ENCODE peak calls at places on chromosomes 2 and 18, in nine cellular contexts. H is neuronal stem cell; I is IMR-90; B is naive thymus-derived CD4-positive, alpha-beta T cell; C is K562; E is aorta; K is adrenal gland; Z is spleen; F is fibroblast of lung. R is an unnamed sample. For H3K36me3 and H3K4me1, the result is how much of the 10 kb centered on the place peaks cover.

GRCh38 chr2:181683518-181684453 is 3.5 kb upstream of the NEUROD1 start:
- DNase-seq in C (no peak), I (peak), B (no peak), E (no peak), H (peak), K (no peak), F (peak), Z (no peak), R (no peak)

GRCh38 chr2:63488118-63488713 is 100.1 kb downstream of the WDPCP start:
- DNase-seq in Z (no peak), C (peak), K (peak), H (peak), I (peak), E (no peak), F (peak), B (no peak), R (no peak)

GRCh38 chr2:240250150-240250984 is 109.9 kb upstream of the OTOS start:
- DNase-seq in H (no peak), K (no peak), E (no peak), C (no peak), Z (no peak), B (no peak), I (no peak), F (no peak), R (no peak)

GRCh38 chr2:59196511-59196910 is 955.4 kb upstream of the FANCL start:
- DNase-seq in H (no peak), B (no peak), K (no peak), F (no peak), I (peak), C (no peak), E (no peak), Z (no peak), R (no peak)

GRCh38 chr2:98036349-98037000 is 40.7 kb upstream of the TMEM131 start:
- DNase-seq in C (no peak), K (no peak), I (no peak), H (no peak), E (no peak), Z (no peak), F (no peak), B (no peak), R (no peak)

GRCh38 chr2:126836761-126837679 is 61.7 kb upstream of the TEX51 start:
- DNase-seq in B (no peak), K (no peak), C (no peak), Z (peak), H (no peak), I (no peak), E (no peak), F (no peak), R (no peak)

GRCh38 chr2:227890495-227891079 is 19.2 kb downstream of the DAW1 start:
- DNase-seq in F (peak), E (no peak), H (peak), K (no peak), I (peak), C (peak), B (no peak), Z (no peak), R (no peak)

GRCh38 chr2:207512356-207512755 is 17.4 kb upstream of the CREB1 start:
- DNase-seq in E (no peak), C (no peak), I (no peak), K (no peak), B (no peak), F (no peak), H (no peak), Z (no peak), R (no peak)

GRCh38 chr2:196171946-196172345 is 568 bp upstream of the STK17B start:
- DNase-seq in C (no peak), H (no peak), F (no peak), E (no peak), I (no peak), B (no peak), Z (no peak), K (no peak), R (no peak)

GRCh38 chr2:69645026-69645425 is 1.5 kb upstream of the AAK1 start:
- DNase-seq in C (peak), Z (no peak), K (no peak), H (no peak), B (peak), F (no peak), E (no peak), I (no peak), R (no peak)

GRCh38 chr2:134401789-134402188 is 147.9 kb downstream of the MGAT5 start:
- DNase-seq in E (no peak), Z (no peak), I (no peak), B (no peak), F (no peak), H (no peak), K (no peak), C (no peak), R (no peak)

GRCh38 chr18:12032786-12033642 is 51.7 kb downstream of the IMPA2 start:
- DNase-seq in B (no peak), H (no peak), I (peak), F (peak), C (no peak), K (peak), E (no peak), Z (no peak), R (no peak)

GRCh38 chr2:27123302-27124150 is at the start of gene ABHD1:
- DNase-seq in H (no peak), Z (peak), E (peak), I (no peak), K (peak), F (peak), C (peak), B (peak), R (peak)

GRCh38 chr18:74679679-74680076 is 82.0 kb downstream of the ZNF407 start:
- DNase-seq in C (no peak), H (no peak), E (no peak), I (no peak), Z (no peak), K (no peak), B (no peak), F (no peak), R (no peak)

GRCh38 chr18:9659499-9660387 is 45.4 kb upstream of the PPP4R1 start:
- DNase-seq in F (no peak), C (no peak), B (no peak), E (no peak), K (no peak), I (no peak), Z (no peak), H (no peak), R (no peak)

GRCh38 chr2:62287895-62288589 is 92.1 kb downstream of the B3GNT2 start:
- DNase-seq in F (peak), Z (no peak), H (no peak), K (peak), C (peak), I (no peak), E (peak), B (no peak), R (peak)

GRCh38 chr18:78459646-78460045 is 520.0 kb upstream of the SALL3 start:
- DNase-seq in C (no peak), K (no peak), B (no peak), F (no peak), I (no peak), Z (no peak), H (no peak), E (no peak), R (no peak)

GRCh38 chr2:68255736-68256450 is 3.6 kb upstream of the PPP3R1 start:
- DNase-seq in K (no peak), B (no peak), Z (no peak), H (no peak), F (peak), C (no peak), E (no peak), I (peak), R (no peak)

GRCh38 chr2:197126630-197127029 is 183.9 kb downstream of the ANKRD44 start:
- DNase-seq in B (no peak), C (no peak), I (no peak), K (no peak), H (no peak), E (no peak), F (no peak), Z (no peak), R (no peak)

GRCh38 chr2:227889336-227889735 is 17.9 kb downstream of the DAW1 start:
- DNase-seq in I (no peak), B (no peak), K (no peak), E (no peak), Z (no peak), H (no peak), C (no peak), F (no peak), R (no peak)

GRCh38 chr2:233414273-233414654 is 60.0 kb downstream of the DGKD start:
- DNase-seq in K (no peak), F (peak), H (no peak), I (peak), C (no peak), B (no peak), E (no peak), Z (no peak), R (no peak)

GRCh38 chr18:50986360-50987087 is 18.7 kb downstream of the ELAC1 start:
- DNase-seq in Z (no peak), K (no peak), F (peak), I (peak), B (no peak), C (no peak), H (no peak), E (no peak), R (no peak)

GRCh38 chr18:78979058-78979680 is 449 bp upstream of the SALL3 start:
- DNase-seq in E (no peak), Z (no peak), I (no peak), B (no peak), F (peak), H (no peak), C (no peak), K (no peak), R (no peak)

GRCh38 chr2:167345559-167345958 is 457.3 kb downstream of the XIRP2 start:
- DNase-seq in C (no peak), H (no peak), B (no peak), I (no peak), F (no peak), K (no peak), Z (no peak), E (no peak), R (no peak)

GRCh38 chr2:38671303-38671702 is 5.4 kb downstream of the GALM start:
- DNase-seq in H (no peak), B (no peak), C (no peak), Z (no peak), F (no peak), E (no peak), K (no peak), I (no peak), R (no peak)

GRCh38 chr18:13136056-13136688 is 82.4 kb upstream of the LDLRAD4 start:
- DNase-seq in Z (peak), I (no peak), H (peak), C (no peak), K (no peak), F (peak), B (peak), E (no peak), R (peak)

GRCh38 chr18:23232331-23232730 is 97.0 kb downstream of the CABLES1 start:
- DNase-seq in Z (no peak), H (no peak), F (no peak), K (no peak), E (no peak), I (no peak), C (no peak), B (no peak), R (no peak)

GRCh38 chr18:75840131-75840530 is 412.6 kb upstream of the SMIM21 start:
- DNase-seq in C (no peak), I (no peak), Z (no peak), F (no peak), E (no peak), B (no peak), K (no peak), H (no peak), R (no peak)

GRCh38 chr2:28652217-28652616 is 99.4 kb upstream of the PPP1CB start:
- DNase-seq in E (no peak), Z (no peak), H (no peak), I (peak), B (no peak), K (no peak), F (peak), C (no peak), R (no peak)

GRCh38 chr2:143852748-143853147 is 667.2 kb downstream of the ZEB2 start:
- DNase-seq in C (peak), H (no peak), I (no peak), E (no peak), B (no peak), F (no peak), Z (no peak), K (no peak), R (no peak)

GRCh38 chr18:32300914-32301313 is 111.1 kb downstream of the MEP1B start:
- DNase-seq in K (no peak), C (no peak), Z (no peak), H (no peak), F (peak), I (peak), E (no peak), B (no peak), R (no peak)

GRCh38 chr2:232329716-232330067 is 48.9 kb upstream of the ALPP start:
- DNase-seq in H (no peak), B (no peak), C (no peak), I (no peak), Z (peak), E (no peak), K (no peak), F (no peak), R (no peak)

GRCh38 chr2:219122197-219122965 is 38.2 kb downstream of the NHEJ1 start:
- DNase-seq in H (no peak), B (no peak), K (no peak), I (no peak), Z (no peak), E (no peak), C (no peak), F (peak), R (no peak)

GRCh38 chr2:64157792-64158191 is 13.6 kb upstream of the PELI1 start:
- DNase-seq in E (no peak), B (no peak), F (peak), K (no peak), H (no peak), C (no peak), I (peak), Z (no peak), R (no peak)

GRCh38 chr2:7041421-7041820 is 124.2 kb downstream of the RNF144A start:
- DNase-seq in E (no peak), H (no peak), C (no peak), I (no peak), K (no peak), B (no peak), Z (no peak), F (no peak), R (no peak)
- H3K36me3 ChIP-seq in E (under half), H (half or more), C (under half), I (under half), K (under half), B (under half), Z (under half), F (under half), R (under half)

GRCh38 chr18:48831113-48831759 is 119.5 kb downstream of the SMAD7 start:
- DNase-seq in I (no peak), H (no peak), Z (peak), K (peak), F (no peak), B (no peak), C (no peak), E (peak), R (peak)
- H3K4me1 ChIP-seq in I (under half), H (under half), Z (under half), K (half or more), F (under half), B (half or more), C (under half), E (under half), R (under half)

GRCh38 chr2:236690726-236691125 is 121.1 kb downstream of the ACKR3 start:
- DNase-seq in E (no peak), H (no peak), Z (no peak), B (no peak), I (no peak), C (no peak), K (no peak), F (no peak), R (no peak)
- H3K27ac ChIP-seq in E (no peak), H (no peak), Z (no peak), B (no peak), I (no peak), C (no peak), K (no peak), F (no peak), R (no peak)

GRCh38 chr2:160168878-160169277 is 31.2 kb downstream of the ITGB6 start:
- DNase-seq in F (no peak), E (no peak), H (no peak), K (no peak), C (no peak), I (no peak), Z (no peak), B (no peak), R (no peak)

GRCh38 chr2:160167089-160167488 is 33.0 kb downstream of the ITGB6 start:
- DNase-seq in Z (no peak), E (no peak), F (no peak), C (no peak), B (no peak), K (no peak), I (no peak), H (no peak), R (no peak)

GRCh38 chr2:160165996-160166395 is 34.1 kb downstream of the ITGB6 start:
- DNase-seq in K (no peak), C (no peak), H (no peak), I (no peak), Z (no peak), B (no peak), F (no peak), E (no peak), R (no peak)

GRCh38 chr2:160165095-160165494 is 35.0 kb downstream of the ITGB6 start:
- DNase-seq in I (no peak), E (no peak), F (no peak), C (no peak), B (no peak), H (no peak), K (no peak), Z (no peak), R (no peak)

GRCh38 chr2:160169401-160169918 is 30.6 kb downstream of the ITGB6 start:
- DNase-seq in K (no peak), E (no peak), F (no peak), Z (no peak), I (no peak), H (no peak), C (no peak), B (no peak), R (no peak)
- H3K36me3 ChIP-seq in K (under half), E (under half), F (under half), Z (under half), I (under half), H (under half), C (under half), B (under half), R (under half)

GRCh38 chr2:130727286-130727924 is 1.5 kb upstream of the GPR148 start:
- DNase-seq in I (peak), F (peak), Z (peak), C (peak), K (peak), B (peak), H (peak), E (peak), R (peak)

GRCh38 chr2:130728007-130728454 is 839 bp upstream of the GPR148 start:
- DNase-seq in K (peak), Z (peak), I (no peak), B (peak), E (no peak), F (peak), C (peak), H (no peak), R (no peak)

GRCh38 chr2:130728549-130729310 is at the start of gene GPR148:
- DNase-seq in E (no peak), K (no peak), F (no peak), Z (peak), C (no peak), H (no peak), I (no peak), B (no peak), R (no peak)

GRCh38 chr2:130724455-130724854 is 4.4 kb upstream of the GPR148 start:
- DNase-seq in I (no peak), F (no peak), H (no peak), B (no peak), E (no peak), Z (no peak), C (no peak), K (no peak), R (no peak)

GRCh38 chr2:130726614-130727180 is 2.2 kb upstream of the GPR148 start:
- DNase-seq in H (no peak), E (no peak), Z (peak), I (no peak), K (no peak), C (no peak), B (no peak), F (no peak), R (no peak)
- H3K4me1 ChIP-seq in H (under half), E (under half), Z (under half), I (under half), K (under half), C (under half), B (under half), F (under half), R (under half)

DNA sequence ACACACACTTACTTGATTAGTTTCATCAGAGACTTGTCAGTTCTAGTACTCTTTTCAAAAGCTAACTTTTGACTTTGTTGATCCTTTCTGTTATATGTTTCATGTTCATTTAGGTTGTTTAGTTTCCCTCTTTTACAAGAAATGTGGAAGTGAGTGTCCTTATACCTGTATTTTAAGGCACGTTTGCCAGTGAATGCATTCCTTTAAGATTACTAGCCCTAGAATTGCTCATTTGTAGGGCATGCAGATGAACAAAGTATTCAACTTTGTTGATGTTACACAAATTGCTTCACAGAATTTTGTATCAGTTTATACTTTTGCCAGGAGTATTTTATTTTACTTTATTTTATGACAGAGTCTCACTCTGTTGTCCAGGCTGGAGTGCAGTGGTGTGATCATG is 6.3 kb downstream of the IL1RL2 start:
- DNase-seq in F (peak), Z (no peak), B (no peak), I (peak), E (no peak), H (no peak), C (no peak), K (no peak), R (no peak)
- H3K27ac ChIP-seq in F (no peak), Z (no peak), B (no peak), I (peak), E (no peak), H (no peak), C (no peak), K (no peak), R (no peak)

GRCh38 chr2:161208527-161209139 is 48.4 kb downstream of the TANK start:
- DNase-seq in I (peak), C (peak), F (peak), Z (no peak), K (peak), B (no peak), H (no peak), E (no peak), R (no peak)
- H3K36me3 ChIP-seq in I (under half), C (under half), F (under half), Z (under half), K (under half), B (under half), H (under half), E (under half), R (under half)

GRCh38 chr2:74037379-74037860 is 52.7 kb downstream of the TET3 start:
- DNase-seq in F (peak), I (peak), Z (no peak), E (no peak), B (no peak), H (no peak), K (no peak), C (peak), R (no peak)
- H3K4me1 ChIP-seq in F (under half), I (under half), Z (under half), E (under half), B (under half), H (under half), K (under half), C (half or more), R (under half)

DNA sequence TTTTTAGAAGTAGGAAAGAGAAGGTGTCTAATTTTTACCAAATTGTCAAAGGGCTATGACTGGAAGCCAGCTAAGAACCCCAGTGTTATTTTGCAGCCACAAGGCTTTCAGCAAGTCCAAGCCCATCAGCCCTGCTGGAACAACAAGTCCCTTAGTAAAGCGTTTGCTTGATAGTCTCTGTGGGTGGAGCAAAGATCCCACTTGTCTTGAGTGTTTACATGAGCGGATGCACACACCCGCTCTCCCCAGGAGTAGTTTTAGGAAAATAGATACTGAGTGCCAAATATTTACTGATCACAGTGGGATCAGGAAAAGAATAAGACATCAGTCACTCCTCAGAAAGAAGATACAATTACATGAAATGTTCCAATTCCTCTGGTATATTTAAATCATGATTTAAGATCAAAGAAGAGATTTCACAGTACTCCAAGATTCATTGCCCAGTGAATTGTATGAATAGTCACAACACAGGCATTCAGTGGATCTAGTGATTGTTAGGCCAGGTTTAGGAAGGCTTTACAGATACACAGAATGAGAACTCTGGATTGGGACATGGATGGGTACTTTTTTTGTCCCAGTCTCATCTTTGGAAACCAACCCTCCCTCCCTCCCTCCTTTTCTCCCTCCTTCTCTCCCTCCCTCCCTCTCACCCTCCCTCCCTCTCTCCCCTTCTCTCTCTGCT is 514.9 kb downstream of the PTPRM start:
- DNase-seq in Z (no peak), E (no peak), H (no peak), I (no peak), B (no peak), C (no peak), K (no peak), F (no peak), R (no peak)
- H3K27ac ChIP-seq in Z (no peak), E (no peak), H (no peak), I (no peak), B (no peak), C (no peak), K (no peak), F (no peak), R (no peak)

GRCh38 chr2:46998551-46998950 is 82.9 kb upstream of the MCFD2 start:
- DNase-seq in I (no peak), E (no peak), C (no peak), F (no peak), K (no peak), B (no peak), Z (no peak), H (no peak), R (no peak)
- H3K36me3 ChIP-seq in I (under half), E (under half), C (under half), F (under half), K (under half), B (under half), Z (half or more), H (under half), R (under half)

R was measured in right lobe of liver.